ENCODE peak calls at places on chromosomes 7 and 10, in nine cellular contexts. C is GM06990; A is HEK293T; E is skeletal muscle cell; H is stimulated activated CD4-positive, alpha-beta T cell treated with anti-CD3 and anti-CD28 coated beads, Interleukin-4, amount 100 ng/mL, for 1 hour; I is NCI-H146; F is SJSA1; U is HTR-8/SVneo; B is posterior vena cava. P is an unnamed sample.

GRCh38 chr7:45447296-45447695 is 126.9 kb upstream of the ADCY1 start:
- DNase-seq in C (no peak), A (no peak), E (no peak), H (no peak), I (no peak), F (no peak), U (no peak), B (no peak), P (no peak)

GRCh38 chr7:20280475-20281351 is 50.0 kb upstream of the ITGB8 start:
- DNase-seq in C (no peak), A (no peak), E (peak), H (no peak), I (no peak), F (peak), U (no peak), B (no peak), P (no peak)

GRCh38 chr10:88915781-88916180 is 35.7 kb downstream of the STAMBPL1 start:
- DNase-seq in C (no peak), A (no peak), E (no peak), H (no peak), I (no peak), F (no peak), U (no peak), B (no peak), P (no peak)

GRCh38 chr7:85765698-85766298 is 578.9 kb upstream of the SEMA3D start:
- DNase-seq in C (no peak), A (no peak), E (no peak), H (no peak), I (peak), F (no peak), U (no peak), B (no peak), P (no peak)

GRCh38 chr10:62985807-62986525 is 147.2 kb upstream of the NRBF2 start:
- DNase-seq in C (no peak), A (no peak), E (no peak), H (no peak), I (no peak), F (no peak), U (no peak), B (no peak), P (no peak)

GRCh38 chr7:130390486-130390885 is 10.2 kb downstream of the CPA1 start:
- DNase-seq in C (no peak), A (no peak), E (no peak), H (no peak), I (no peak), F (no peak), U (no peak), B (no peak), P (no peak)

GRCh38 chr10:122494833-122495232 is 33.5 kb downstream of the HTRA1 start:
- DNase-seq in C (no peak), A (no peak), E (peak), H (no peak), I (no peak), F (peak), U (peak), B (peak), P (no peak)

GRCh38 chr10:125102216-125102615 is 58.1 kb downstream of the CTBP2 start:
- DNase-seq in C (no peak), A (no peak), E (no peak), H (no peak), I (no peak), F (peak), U (no peak), B (no peak), P (no peak)

GRCh38 chr7:110790992-110791391 is 299.9 kb upstream of the LRRN3 start:
- DNase-seq in C (no peak), A (no peak), E (no peak), H (no peak), I (no peak), F (no peak), U (no peak), B (no peak), P (no peak)

GRCh38 chr10:111128331-111129167 is 51.7 kb downstream of the ADRA2A start:
- DNase-seq in C (no peak), A (peak), E (no peak), H (no peak), I (no peak), F (peak), U (peak), B (no peak), P (no peak)

GRCh38 chr7:706721-707120 is 19.8 kb upstream of the DNAAF5 start:
- DNase-seq in C (no peak), A (no peak), E (no peak), H (no peak), I (no peak), F (no peak), U (no peak), B (peak), P (no peak)

GRCh38 chr7:147071536-147071935 is 954.9 kb downstream of the CNTNAP2 start:
- DNase-seq in C (no peak), A (no peak), E (no peak), H (no peak), I (no peak), F (no peak), U (no peak), B (no peak), P (no peak)

GRCh38 chr7:103573479-103574058 is 127.6 kb upstream of the SLC26A5 start:
- DNase-seq in C (peak), A (peak), E (peak), H (no peak), I (peak), F (peak), U (peak), B (no peak), P (no peak)

GRCh38 chr7:1300206-1300605 is 67.5 kb downstream of the UNCX start:
- DNase-seq in C (no peak), A (no peak), E (no peak), H (no peak), I (no peak), F (no peak), U (no peak), B (no peak), P (no peak)

GRCh38 chr10:60099998-60100747 is 193.8 kb upstream of the CCDC6 start:
- DNase-seq in C (no peak), A (peak), E (peak), H (no peak), I (peak), F (peak), U (peak), B (no peak), P (no peak)

GRCh38 chr7:1085266-1085665 is 2.6 kb upstream of the GPER1 start:
- DNase-seq in C (no peak), A (no peak), E (no peak), H (no peak), I (no peak), F (no peak), U (no peak), B (no peak), P (no peak)

GRCh38 chr7:149719912-149720335 is 53.5 kb downstream of the ZNF467 start:
- DNase-seq in C (no peak), A (no peak), E (no peak), H (no peak), I (no peak), F (no peak), U (no peak), B (peak), P (no peak)

GRCh38 chr7:56051339-56052191 is at the start of the genes CCT6A and PSPH:
- DNase-seq in C (peak), A (peak), E (peak), H (peak), I (peak), F (peak), U (peak), B (peak), P (peak)

GRCh38 chr7:151310578-151310977 is 31.0 kb upstream of the NUB1 start:
- DNase-seq in C (no peak), A (no peak), E (no peak), H (no peak), I (peak), F (no peak), U (peak), B (peak), P (no peak)

GRCh38 chr7:131628634-131629033 is 72.2 kb upstream of the PODXL start:
- DNase-seq in C (no peak), A (no peak), E (no peak), H (no peak), I (no peak), F (peak), U (no peak), B (no peak), P (no peak)

GRCh38 chr10:80855348-80855971 is 317.8 kb downstream of the SH2D4B start:
- DNase-seq in C (peak), A (peak), E (no peak), H (no peak), I (no peak), F (no peak), U (no peak), B (no peak), P (peak)

GRCh38 chr7:157355784-157356511 is 19.1 kb downstream of the DNAJB6 start:
- DNase-seq in C (no peak), A (no peak), E (no peak), H (no peak), I (no peak), F (no peak), U (no peak), B (peak), P (no peak)

GRCh38 chr7:140009735-140010134 is 53.0 kb downstream of the PARP12 start:
- DNase-seq in C (no peak), A (no peak), E (no peak), H (no peak), I (no peak), F (no peak), U (no peak), B (peak), P (no peak)

GRCh38 chr10:43200538-43201390 is 62.5 kb downstream of the CSGALNACT2 start:
- DNase-seq in C (no peak), A (no peak), E (no peak), H (no peak), I (no peak), F (no peak), U (no peak), B (peak), P (no peak)

GRCh38 chr10:78333362-78334143 is 299.9 kb downstream of the RPS24 start:
- DNase-seq in C (no peak), A (no peak), E (no peak), H (no peak), I (no peak), F (no peak), U (no peak), B (no peak), P (no peak)

GRCh38 chr7:18558503-18558902 is 63.0 kb downstream of the HDAC9 start:
- DNase-seq in C (peak), A (no peak), E (no peak), H (no peak), I (no peak), F (peak), U (no peak), B (no peak), P (no peak)

GRCh38 chr7:40134428-40135423 is at the start of the genes MPLKIP and SUGCT:
- DNase-seq in C (peak), A (peak), E (peak), H (peak), I (peak), F (peak), U (peak), B (peak), P (peak)

GRCh38 chr10:112949875-112950507 is at the start of gene TCF7L2:
- DNase-seq in C (no peak), A (peak), E (peak), H (peak), I (peak), F (peak), U (peak), B (peak), P (no peak)

GRCh38 chr10:5543628-5544027 is 18.9 kb downstream of the CALML3 start:
- DNase-seq in C (no peak), A (no peak), E (no peak), H (no peak), I (no peak), F (no peak), U (no peak), B (no peak), P (no peak)

GRCh38 chr10:43075612-43076003 is 1.3 kb upstream of the RET start:
- DNase-seq in C (no peak), A (peak), E (no peak), H (no peak), I (peak), F (no peak), U (no peak), B (no peak), P (no peak)

GRCh38 chr7:47400001-47400400 is 181.9 kb downstream of the TNS3 start:
- DNase-seq in C (no peak), A (no peak), E (no peak), H (no peak), I (no peak), F (peak), U (no peak), B (no peak), P (no peak)

GRCh38 chr10:75461672-75462649 is 30.5 kb downstream of the LRMDA start:
- DNase-seq in C (no peak), A (no peak), E (no peak), H (no peak), I (peak), F (no peak), U (no peak), B (no peak), P (no peak)

GRCh38 chr7:157250605-157251228 is 86.1 kb upstream of the DNAJB6 start:
- DNase-seq in C (no peak), A (peak), E (peak), H (peak), I (peak), F (no peak), U (peak), B (no peak), P (no peak)

GRCh38 chr7:85104432-85105205 is 82.2 kb downstream of the SEMA3D start:
- DNase-seq in C (no peak), A (no peak), E (peak), H (no peak), I (no peak), F (no peak), U (no peak), B (no peak), P (no peak)

GRCh38 chr10:86652361-86653202 is 1.8 kb upstream of the OPN4 start:
- DNase-seq in C (no peak), A (no peak), E (no peak), H (no peak), I (peak), F (peak), U (no peak), B (peak), P (no peak)

GRCh38 chr7:130822642-130823041 is 88.6 kb upstream of the KLF14 start:
- DNase-seq in C (no peak), A (no peak), E (no peak), H (no peak), I (no peak), F (no peak), U (no peak), B (no peak), P (no peak)

GRCh38 chr10:25972631-25973030 is 38.6 kb downstream of the MYO3A start:
- DNase-seq in C (no peak), A (no peak), E (no peak), H (no peak), I (no peak), F (no peak), U (no peak), B (no peak), P (no peak)

GRCh38 chr10:107971973-107972372 is 807.5 kb upstream of the SORCS1 start:
- DNase-seq in C (no peak), A (no peak), E (peak), H (no peak), I (no peak), F (no peak), U (no peak), B (no peak), P (no peak)